ENCODE peak calls at places on chromosomes 4 and X, in five cellular contexts. I, C, N, L and T are unnamed samples.
A peak's percentile ranks its signal among the peaks of the same experiment; 100 is the strongest.

GRCh38 chr4:156547891-156548290 is 423.7 kb downstream of the PDGFC start:
- DNase-seq in I (no peak), C (no peak), N (no peak), L (no peak), T (no peak)

GRCh38 chrX:40148439-40149285 is 50.9 kb upstream of the BCOR start:
- DNase-seq in I (peak; percentile 74), C (no peak), N (peak; percentile 66), L (no peak), T (no peak)

GRCh38 chrX:153924149-153924861 is 1.8 kb downstream of the ARHGAP4 start:
- DNase-seq in I (peak; percentile 81), C (peak; percentile 39), N (peak; percentile 66), L (no peak), T (no peak)

GRCh38 chrX:132292753-132293152 is 73.5 kb upstream of the RAP2C start:
- DNase-seq in I (peak; percentile 62), C (peak; percentile 1), N (peak; percentile 51), L (no peak), T (no peak)

GRCh38 chrX:144681501-144681900 is 565.8 kb upstream of the SPANXN1 start:
- DNase-seq in I (no peak), C (no peak), N (no peak), L (no peak), T (no peak)

GRCh38 chrX:149818652-149819051 is 36.9 kb downstream of the MAGEA9 start:
- DNase-seq in I (no peak), C (no peak), N (no peak), L (no peak), T (no peak)

GRCh38 chr4:151197258-151197657 is 79.7 kb upstream of the PRSS48 start:
- DNase-seq in I (no peak), C (no peak), N (no peak), L (no peak), T (no peak)

GRCh38 chr4:71270901-71271300 is 67.9 kb upstream of the SLC4A4 start:
- DNase-seq in I (peak; percentile 22), C (peak; percentile 3), N (peak; percentile 11), L (no peak), T (no peak)

GRCh38 chrX:10110984-10111363 is 45.8 kb upstream of the CLCN4 start:
- DNase-seq in I (no peak), C (peak; percentile 55), N (no peak), L (no peak), T (no peak)

GRCh38 chr4:4637710-4638109 is 95.9 kb upstream of the STX18 start:
- DNase-seq in I (no peak), C (no peak), N (no peak), L (no peak), T (no peak)